ENCODE peak calls at places on chromosomes 6 and 20, in five cellular contexts. Q is neural progenitor cell, C is IMR-90, P is OCI-LY7, L is tibial artery. K is an unnamed sample.

GRCh38 chr20:64106981-64107735 is at the start of gene NPBWR2:
- DNase-seq in Q (peak), C (no peak), P (peak), L (peak), K (no peak)

GRCh38 chr6:46044876-46045617 is 29.4 kb upstream of the CLIC5 start:
- DNase-seq in Q (no peak), C (peak), P (no peak), L (peak), K (no peak)

GRCh38 chr20:50655325-50655880 is 35.9 kb downstream of the RIPOR3 start:
- DNase-seq in Q (peak), C (peak), P (no peak), L (peak), K (no peak)

GRCh38 chr6:163457637-163458561 is 43.4 kb downstream of the QKI start:
- DNase-seq in Q (no peak), C (peak), P (no peak), L (no peak), K (no peak)

GRCh38 chr6:55069132-55069781 is 105.1 kb upstream of the HCRTR2 start:
- DNase-seq in Q (peak), C (peak), P (peak), L (no peak), K (no peak)

GRCh38 chr20:53322651-53323050 is 271.0 kb downstream of the ZNF217 start:
- DNase-seq in Q (no peak), C (no peak), P (no peak), L (no peak), K (no peak)

GRCh38 chr20:3239026-3239866 is at the start of gene SLC4A11:
- DNase-seq in Q (peak), C (peak), P (peak), L (no peak), K (no peak)

GRCh38 chr20:61100489-61100888 is 151.6 kb upstream of the CDH4 start:
- DNase-seq in Q (no peak), C (no peak), P (no peak), L (no peak), K (no peak)

GRCh38 chr6:74075323-74075722 is 379.3 kb downstream of the CD109 start:
- DNase-seq in Q (no peak), C (peak), P (no peak), L (peak), K (no peak)

GRCh38 chr6:46655803-46656202 is 3.0 kb downstream of the SLC25A27 start:
- DNase-seq in Q (peak), C (no peak), P (peak), L (no peak), K (no peak)

GRCh38 chr6:72739368-72739779 is 117.5 kb downstream of the KCNQ5 start:
- DNase-seq in Q (no peak), C (no peak), P (peak), L (no peak), K (peak)

DNA sequence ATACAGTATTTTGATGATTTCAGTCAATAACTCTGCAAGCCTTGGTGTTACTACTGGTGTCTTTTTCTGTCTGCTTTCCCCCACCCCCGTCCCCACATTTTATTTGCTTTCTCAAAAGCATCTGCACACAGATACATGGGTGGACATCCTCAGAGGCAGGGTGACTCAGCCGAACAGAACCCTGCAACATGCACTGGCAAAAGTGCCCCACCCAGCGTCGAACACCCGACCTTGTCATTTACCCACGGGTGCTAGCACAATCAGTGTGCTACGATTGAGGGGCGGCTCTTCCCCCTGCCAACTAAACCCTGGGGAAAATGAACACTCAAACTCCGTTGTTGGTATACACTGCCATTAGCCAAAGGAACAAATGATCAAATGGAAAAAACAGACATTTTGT is 115.9 kb upstream of the NAA20 start:
- DNase-seq in Q (no peak), C (no peak), P (no peak), L (no peak), K (no peak)
- TF ChIP-seq CTCF in Q (no peak), C (no peak), P (no peak), L (no peak), K (no peak)

GRCh38 chr6:10146723-10147451 is 268.0 kb downstream of the TFAP2A start:
- DNase-seq in Q (peak), C (peak), P (peak), L (no peak), K (peak)
- H3K4me3 ChIP-seq in Q (peak), C (peak), P (peak), L (peak), K (peak)

GRCh38 chr20:56205350-56205749 is 43.2 kb upstream of the MC3R start:
- DNase-seq in Q (no peak), C (no peak), P (no peak), L (no peak), K (no peak)

GRCh38 chr20:56207656-56208055 is 40.9 kb upstream of the MC3R start:
- DNase-seq in Q (no peak), C (no peak), P (no peak), L (no peak), K (no peak)

GRCh38 chr20:56200456-56200855 is 48.1 kb upstream of the MC3R start:
- DNase-seq in Q (no peak), C (no peak), P (peak), L (no peak), K (no peak)

GRCh38 chr20:56204206-56204605 is 44.3 kb upstream of the MC3R start:
- DNase-seq in Q (no peak), C (no peak), P (no peak), L (no peak), K (no peak)

DNA sequence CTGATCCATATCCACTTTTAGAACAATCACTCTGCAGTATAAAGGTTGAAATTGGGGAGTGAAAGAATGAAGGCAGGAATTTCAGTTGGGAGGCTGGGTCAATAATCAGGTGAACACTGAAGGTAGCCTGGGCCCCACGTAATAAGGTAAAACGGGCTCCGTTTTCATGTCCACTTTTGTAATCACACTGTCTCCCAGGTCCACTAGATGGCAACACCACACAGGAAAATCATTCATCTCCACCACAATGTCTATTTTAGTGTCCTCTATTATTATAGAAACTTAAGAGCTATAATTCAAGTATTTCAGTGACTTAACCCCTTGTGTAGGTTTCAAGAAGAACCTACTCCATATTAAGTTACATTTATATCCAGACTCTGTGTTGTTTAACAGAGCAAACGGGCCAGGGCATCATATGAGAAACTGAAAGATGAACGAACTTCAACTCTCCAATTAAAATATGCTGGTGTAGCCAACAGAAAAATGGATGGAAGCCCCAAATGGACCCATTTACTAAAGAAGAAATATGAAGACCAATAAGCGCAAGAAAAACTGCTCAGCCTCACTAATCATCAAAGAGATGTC is 45.9 kb upstream of the MC3R start:
- DNase-seq in Q (no peak), C (no peak), P (peak), L (no peak), K (no peak)
- TF ChIP-seq CTCF in Q (peak), C (peak), P (peak), L (no peak), K (peak)

GRCh38 chr6:107741191-107741680 is 82.9 kb downstream of the SCML4 start:
- DNase-seq in Q (no peak), C (no peak), P (no peak), L (no peak), K (no peak)
- H3K4me3 ChIP-seq in Q (no peak), C (no peak), P (peak), L (no peak), K (no peak)

GRCh38 chr6:165245716-165246115 is 63.7 kb downstream of the C6orf118 start:
- DNase-seq in Q (no peak), C (no peak), P (no peak), L (no peak), K (no peak)
- TF ChIP-seq CTCF in Q (no peak), C (no peak), P (no peak), L (no peak), K (no peak)

GRCh38 chr6:56096946-56097345 is 150.4 kb downstream of the COL21A1 start:
- DNase-seq in Q (no peak), C (no peak), P (no peak), L (no peak), K (no peak)

GRCh38 chr6:56091159-56091869 is 156.1 kb downstream of the COL21A1 start:
- DNase-seq in Q (no peak), C (peak), P (no peak), L (no peak), K (no peak)

GRCh38 chr6:56101141-56101553 is 146.2 kb downstream of the COL21A1 start:
- DNase-seq in Q (no peak), C (peak), P (no peak), L (no peak), K (no peak)

GRCh38 chr6:56093776-56094175 is 153.6 kb downstream of the COL21A1 start:
- DNase-seq in Q (no peak), C (no peak), P (no peak), L (no peak), K (no peak)

GRCh38 chr6:56096454-56096853 is 150.9 kb downstream of the COL21A1 start:
- DNase-seq in Q (no peak), C (no peak), P (no peak), L (no peak), K (no peak)
- H3K4me3 ChIP-seq in Q (no peak), C (no peak), P (no peak), L (no peak), K (no peak)

DNA sequence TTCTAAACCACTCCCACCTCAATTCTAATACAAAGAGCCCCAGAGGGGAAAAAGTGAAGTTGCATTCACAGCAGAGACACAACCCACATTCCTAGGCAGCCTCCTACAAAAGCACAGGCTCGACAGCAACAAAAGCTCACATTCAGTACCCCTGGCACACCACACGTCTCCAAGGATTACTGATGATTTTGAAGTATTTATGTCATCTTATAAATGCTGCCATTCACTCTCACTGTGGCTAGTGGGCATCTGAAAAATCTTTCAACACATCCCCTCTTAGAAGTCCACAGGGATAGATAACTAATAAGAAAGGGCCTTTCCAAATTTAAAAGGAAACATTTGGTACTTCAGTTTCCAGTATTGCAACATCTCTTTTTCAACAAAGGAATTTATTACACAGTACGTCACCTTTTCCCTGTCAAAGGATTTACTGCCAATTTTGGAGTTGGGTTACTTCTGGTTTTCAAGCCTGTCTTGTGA is 146.7 kb downstream of the TASP1 start:
- DNase-seq in Q (peak), C (peak), P (no peak), L (no peak), K (no peak)
- TF ChIP-seq CTCF in Q (peak), C (no peak), P (no peak), L (peak), K (no peak)

GRCh38 chr6:7087491-7087979 is 20.2 kb upstream of the RREB1 start:
- DNase-seq in Q (no peak), C (no peak), P (no peak), L (no peak), K (no peak)
- H3K4me3 ChIP-seq in Q (no peak), C (no peak), P (no peak), L (no peak), K (peak)

DNA sequence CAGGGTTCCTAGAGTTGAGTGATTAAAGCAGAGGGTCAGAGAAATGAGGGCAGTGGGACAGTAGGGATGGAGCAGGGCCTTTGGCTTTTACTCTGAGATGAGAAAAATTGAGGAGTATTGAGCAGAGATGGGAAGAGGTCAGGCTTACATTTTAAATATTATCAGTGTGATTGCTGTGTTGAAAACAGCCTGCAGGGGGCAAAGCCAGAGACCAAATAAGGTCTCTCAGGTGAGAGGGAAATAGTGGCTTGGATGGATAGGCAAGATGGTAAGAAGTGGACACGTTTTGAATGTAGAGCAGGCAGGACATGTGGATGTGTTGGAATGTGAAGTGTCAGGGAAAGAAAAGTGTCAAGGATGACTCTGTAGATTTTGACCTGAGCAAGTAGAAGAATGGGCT is 105.0 kb upstream of the MAP3K7 start:
- DNase-seq in Q (no peak), C (no peak), P (peak), L (no peak), K (no peak)
- TF ChIP-seq CTCF in Q (peak), C (no peak), P (peak), L (no peak), K (peak)

GRCh38 chr6:259901-260508 is 32.3 kb upstream of the DUSP22 start:
- DNase-seq in Q (no peak), C (no peak), P (no peak), L (no peak), K (no peak)
- H3K4me3 ChIP-seq in Q (no peak), C (no peak), P (peak), L (no peak), K (peak)